ENCODE peak calls at places on chromosome 10, in six cellular contexts. E is hepatocyte; G is aorta; Y is CD4-positive, alpha-beta memory T cell; R is A549; T is GM23248. I is an unnamed sample.
A peak's percentile ranks its signal among the peaks of the same experiment; 100 is the strongest.

GRCh38 chr10:5557799-5558771 is 33.3 kb downstream of the CALML3 start:
- DNase-seq in E (no peak), G (no peak), Y (no peak), R (no peak), T (no peak), I (no peak)

GRCh38 chr10:18545626-18546025 is 105.8 kb downstream of the NSUN6 start:
- DNase-seq in E (no peak), G (no peak), Y (no peak), R (no peak), T (peak; percentile 4), I (no peak)

GRCh38 chr10:132707776-132708171 is 78.2 kb downstream of the NKX6-2 start:
- DNase-seq in E (no peak), G (peak; percentile 43), Y (no peak), R (no peak), T (no peak), I (no peak)

GRCh38 chr10:65802391-65802790 is 1123.4 kb upstream of the LRRTM3 start:
- DNase-seq in E (no peak), G (no peak), Y (no peak), R (no peak), T (no peak), I (no peak)

GRCh38 chr10:73956476-73957338 is 41.2 kb upstream of the VCL start:
- DNase-seq in E (no peak), G (no peak), Y (peak; percentile 76), R (no peak), T (peak; percentile 53), I (peak; percentile 11)

GRCh38 chr10:14409247-14409646 is 78.5 kb upstream of the FRMD4A start:
- DNase-seq in E (no peak), G (no peak), Y (no peak), R (no peak), T (no peak), I (no peak)

GRCh38 chr10:76255241-76255640 is 823.8 kb downstream of the LRMDA start:
- DNase-seq in E (no peak), G (no peak), Y (no peak), R (no peak), T (peak; percentile 4), I (no peak)

GRCh38 chr10:98569878-98570277 is 123.1 kb upstream of the HPS1 start:
- DNase-seq in E (no peak), G (no peak), Y (no peak), R (no peak), T (no peak), I (no peak)

GRCh38 chr10:62047960-62048383 is 146.5 kb downstream of the ARID5B start:
- DNase-seq in E (peak; percentile 30), G (no peak), Y (peak; percentile 19), R (no peak), T (peak; percentile 73), I (no peak)

GRCh38 chr10:110806335-110806734 is 65.4 kb upstream of the PDCD4 start:
- DNase-seq in E (no peak), G (no peak), Y (no peak), R (no peak), T (no peak), I (no peak)

GRCh38 chr10:3981300-3981699 is 196.3 kb upstream of the KLF6 start:
- DNase-seq in E (no peak), G (no peak), Y (no peak), R (no peak), T (no peak), I (no peak)

GRCh38 chr10:101139421-101139911 is 8.4 kb downstream of the TLX1 start:
- DNase-seq in E (no peak), G (peak; percentile 43), Y (no peak), R (no peak), T (peak; percentile 57), I (no peak)

GRCh38 chr10:77456414-77456813 is 181.2 kb downstream of the KCNMA1 start:
- DNase-seq in E (no peak), G (no peak), Y (no peak), R (no peak), T (no peak), I (no peak)

GRCh38 chr10:107767185-107767584 is 602.7 kb upstream of the SORCS1 start:
- DNase-seq in E (no peak), G (no peak), Y (no peak), R (no peak), T (peak; percentile 42), I (no peak)

GRCh38 chr10:110525349-110526260 is 27.9 kb downstream of the DUSP5 start:
- DNase-seq in E (no peak), G (no peak), Y (no peak), R (no peak), T (peak; percentile 91), I (no peak)

GRCh38 chr10:121580276-121581116 is 17.7 kb downstream of the FGFR2 start:
- DNase-seq in E (no peak), G (no peak), Y (no peak), R (no peak), T (no peak), I (no peak)

GRCh38 chr10:121577568-121577967 is 20.7 kb downstream of the FGFR2 start:
- DNase-seq in E (no peak), G (no peak), Y (no peak), R (no peak), T (no peak), I (no peak)

GRCh38 chr10:121578298-121578697 is 19.9 kb downstream of the FGFR2 start:
- DNase-seq in E (no peak), G (no peak), Y (no peak), R (no peak), T (no peak), I (no peak)

GRCh38 chr10:121578965-121579364 is 19.3 kb downstream of the FGFR2 start:
- DNase-seq in E (no peak), G (no peak), Y (no peak), R (no peak), T (no peak), I (no peak)

DNA sequence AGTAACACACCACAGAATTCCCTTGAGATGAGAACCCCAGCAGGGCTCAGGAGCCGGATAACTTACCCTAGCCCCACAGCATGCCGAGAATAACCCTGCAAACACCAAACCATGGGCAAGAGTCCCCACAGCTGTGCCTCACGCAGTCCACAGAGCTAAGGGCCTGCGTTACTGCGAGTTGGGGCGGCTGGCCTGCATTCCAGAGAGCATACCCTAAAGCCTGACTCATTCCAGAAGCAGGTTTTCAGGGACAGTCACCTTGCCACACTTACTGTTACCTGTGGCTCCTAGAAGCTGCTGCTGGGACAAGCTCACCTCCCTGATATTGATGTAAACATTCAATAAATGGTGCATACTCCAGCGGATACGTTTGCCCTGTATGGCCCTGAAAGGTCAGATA is 18.6 kb downstream of the FGFR2 start:
- DNase-seq in E (peak; percentile 60), G (no peak), Y (no peak), R (no peak), T (no peak), I (no peak)
- H3K27ac ChIP-seq in E (peak overlapping the region; percentile 81), G (no peak overlapping the region), Y (no peak overlapping the region), R (no peak overlapping the region), T (no peak overlapping the region), I (no peak overlapping the region)

GRCh38 chr10:10662720-10663467 is 354.8 kb upstream of the CELF2 start:
- DNase-seq in E (no peak), G (no peak), Y (no peak), R (no peak), T (no peak), I (no peak)
- H3K9me3 ChIP-seq in E (no peaks in the 10 kb centered on the region), G (peaks cover 5% of the 10 kb centered on the region), Y (no peaks in the 10 kb centered on the region), R (peaks cover 2% of the 10 kb centered on the region), T (no peaks in the 10 kb centered on the region), I (no peaks in the 10 kb centered on the region)

GRCh38 chr10:69574571-69574978 is 1.4 kb upstream of the NEUROG3 start:
- DNase-seq in E (no peak), G (no peak), Y (no peak), R (no peak), T (no peak), I (no peak)

GRCh38 chr10:69578508-69578991 is 5.3 kb upstream of the NEUROG3 start:
- DNase-seq in E (no peak), G (no peak), Y (no peak), R (no peak), T (no peak), I (no peak)

GRCh38 chr10:69575164-69575722 is 2.0 kb upstream of the NEUROG3 start:
- DNase-seq in E (no peak), G (no peak), Y (no peak), R (no peak), T (no peak), I (no peak)

GRCh38 chr10:69577268-69578232 is 4.3 kb upstream of the NEUROG3 start:
- DNase-seq in E (no peak), G (no peak), Y (no peak), R (no peak), T (no peak), I (no peak)

DNA sequence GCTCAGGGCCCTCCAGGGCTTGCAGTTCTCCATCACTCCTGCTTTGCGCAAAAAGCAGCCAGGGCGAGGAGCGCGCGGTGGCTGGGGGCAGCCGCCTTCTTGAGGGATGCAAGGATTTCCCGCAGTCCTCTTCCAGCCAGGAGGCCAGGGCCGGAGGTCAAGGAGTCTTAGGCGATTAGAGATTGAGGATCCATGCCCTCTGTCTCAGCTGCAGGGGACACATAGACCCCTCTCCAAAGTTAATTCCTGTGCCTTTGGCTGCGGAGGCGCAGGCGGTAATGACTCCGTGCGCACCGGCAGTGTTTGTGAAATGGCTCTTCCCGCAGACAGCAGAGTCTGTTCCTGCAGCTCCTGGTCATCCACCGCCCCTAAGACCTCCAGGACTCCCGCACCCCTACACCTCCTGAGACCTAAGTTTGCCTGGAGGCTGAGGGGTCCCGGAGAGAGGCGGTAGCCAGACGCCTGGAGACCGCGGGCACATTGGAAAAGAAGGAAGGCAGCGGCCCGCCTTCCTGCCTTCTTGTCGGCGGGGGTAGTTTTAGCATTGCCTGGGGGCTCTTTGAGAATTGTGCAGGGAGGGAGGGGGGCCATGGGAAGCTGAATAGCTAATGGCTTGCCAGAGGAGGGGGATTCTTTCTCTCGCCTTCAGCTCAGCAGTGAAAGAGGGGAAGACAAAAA is 3.3 kb upstream of the NEUROG3 start:
- DNase-seq in E (no peak), G (no peak), Y (no peak), R (no peak), T (peak; percentile 24), I (no peak)
- H3K4me3 ChIP-seq in E (no peak overlapping the region), G (no peak overlapping the region), Y (no peak overlapping the region), R (no peak overlapping the region), T (no peak overlapping the region), I (no peak overlapping the region)

DNA sequence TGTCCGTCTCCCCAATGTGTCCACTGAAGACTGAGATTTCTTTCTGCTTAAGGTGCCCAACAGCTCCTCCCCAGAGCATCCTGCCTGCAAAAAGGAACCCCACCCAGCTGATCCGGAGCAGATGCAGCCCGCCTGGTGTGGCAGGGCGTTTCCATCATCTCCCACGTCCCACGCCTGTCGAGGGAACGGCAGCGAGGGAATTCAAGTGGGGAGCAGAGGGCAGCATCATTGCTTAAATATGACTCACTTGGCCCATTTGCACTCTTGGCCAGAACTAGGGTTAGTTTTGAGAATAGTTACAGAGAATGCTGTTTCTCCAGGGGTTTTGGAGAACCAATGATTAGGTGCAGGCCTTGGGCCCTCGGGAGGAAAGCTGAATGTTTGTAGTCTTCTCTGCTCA is 20.8 kb downstream of the VWA2 start:
- DNase-seq in E (no peak), G (peak; percentile 75), Y (no peak), R (no peak), T (peak; percentile 89), I (no peak)
- H3K27ac ChIP-seq in E (no peak overlapping the region), G (no peak overlapping the region), Y (no peak overlapping the region), R (no peak overlapping the region), T (peak overlapping the region; percentile 46), I (no peak overlapping the region)

I was measured in effector memory CD4-positive, alpha-beta T cell.